ENCODE peak calls at places on chromosomes 11 and 22, in eight cellular contexts. E is T-cell; J is K562; C is activated naive CD4-positive, alpha-beta T cell treated with anti-CD3 and anti-CD28 coated beads, Interleukin-2, amount 50 U/mL, for 72 hours; A is activated T-cell treated with anti-CD3 and anti-CD28 coated beads, Interleukin-2, amount 50 U/mL, for 72 hours; S is Panc1; M is GM23338; V is CD4-positive, CD25-positive, alpha-beta regulatory T cell. T is an unnamed sample.

GRCh38 chr11:45171550-45171949 is 25.1 kb downstream of the PRDM11 start:
- ATAC-seq in E (no peak), J (no peak), C (no peak), A (no peak), S (no peak), M (no peak), V (no peak), T (no peak)

GRCh38 chr11:96276836-96277235 is 66.2 kb downstream of the MAML2 start:
- ATAC-seq in E (no peak), J (no peak), C (no peak), A (no peak), S (no peak), M (no peak), V (no peak), T (no peak)

GRCh38 chr11:32331098-32331497 is 104.2 kb downstream of the WT1 start:
- ATAC-seq in E (no peak), J (no peak), C (no peak), A (no peak), S (no peak), M (no peak), V (no peak), T (no peak)

GRCh38 chr11:27413218-27413617 is 50.2 kb upstream of the CCDC34 start:
- ATAC-seq in E (no peak), J (no peak), C (no peak), A (no peak), S (no peak), M (no peak), V (no peak), T (no peak)

GRCh38 chr22:39458443-39459083 is 1.8 kb downstream of the MGAT3 start:
- ATAC-seq in E (no peak), J (no peak), C (no peak), A (no peak), S (no peak), M (no peak), V (no peak), T (no peak)

GRCh38 chr11:47593492-47593933 is 698 bp downstream of the C1QTNF4 start:
- ATAC-seq in E (no peak), J (no peak), C (no peak), A (no peak), S (peak; percentile 19), M (peak; percentile 5), V (no peak), T (no peak)

GRCh38 chr11:31955838-31956237 is 135.0 kb upstream of the RCN1 start:
- ATAC-seq in E (no peak), J (no peak), C (no peak), A (no peak), S (no peak), M (no peak), V (no peak), T (no peak)

GRCh38 chr22:27820896-27821866 is 19.6 kb upstream of the MN1 start:
- ATAC-seq in E (no peak), J (no peak), C (no peak), A (no peak), S (no peak), M (peak; percentile 55), V (no peak), T (no peak)

GRCh38 chr11:113664069-113664980 is 41.8 kb downstream of the TMPRSS5 start:
- ATAC-seq in E (no peak), J (peak; percentile 86), C (no peak), A (peak; percentile 62), S (peak; percentile 89), M (no peak), V (no peak), T (no peak)

GRCh38 chr22:39814899-39815298 is 78.7 kb downstream of the ENTHD1 start:
- ATAC-seq in E (no peak), J (no peak), C (no peak), A (no peak), S (no peak), M (no peak), V (no peak), T (peak; percentile 38)

GRCh38 chr11:86740628-86741488 is 59.5 kb upstream of the PRSS23 start:
- ATAC-seq in E (peak; percentile 11), J (peak; percentile 69), C (peak; percentile 48), A (peak; percentile 54), S (peak; percentile 51), M (peak; percentile 86), V (no peak), T (peak; percentile 40)

GRCh38 chr11:2998073-2998850 is 6.1 kb upstream of the NAP1L4 start:
- ATAC-seq in E (no peak), J (no peak), C (no peak), A (no peak), S (no peak), M (no peak), V (no peak), T (no peak)

GRCh38 chr11:81585534-81585933 is 1148.1 kb downstream of the FAM181B start:
- ATAC-seq in E (no peak), J (no peak), C (peak; percentile 78), A (peak; percentile 79), S (no peak), M (no peak), V (no peak), T (no peak)

GRCh38 chr11:65108469-65109123 is 3.1 kb upstream of the TM7SF2 start:
- ATAC-seq in E (no peak), J (no peak), C (no peak), A (no peak), S (no peak), M (no peak), V (no peak), T (no peak)

GRCh38 chr11:123363556-123363955 is 66.5 kb upstream of the GRAMD1B start:
- ATAC-seq in E (no peak), J (no peak), C (no peak), A (no peak), S (no peak), M (no peak), V (no peak), T (no peak)